ENCODE peak calls at places on chromosomes 5 and 9, in five cellular contexts. U is mesenteric fat pad, F is T-helper 9 cell, P is mesenchymal stem cell, Q is NCI-H2171 treated with DMSO at 0.1 percent for 48 hours. S is an unnamed sample.

GRCh38 chr5:137146402-137146889 is 352.7 kb downstream of the SPOCK1 start:
- DNase-seq in U (no peak), Q (peak), F (no peak), P (peak), S (peak)

GRCh38 chr9:24502548-24502947 is 43.1 kb downstream of the IZUMO3 start:
- DNase-seq in U (no peak), P (no peak), F (no peak), Q (no peak), S (no peak)

GRCh38 chr5:141634162-141634561 is 2.5 kb downstream of the HDAC3 start:
- DNase-seq in F (no peak), P (no peak), U (no peak), Q (no peak), S (no peak)

GRCh38 chr9:84750152-84750865 is 80.8 kb downstream of the NTRK2 start:
- DNase-seq in F (no peak), P (no peak), U (no peak), Q (no peak), S (no peak)

GRCh38 chr9:89993678-89994630 is 389.1 kb downstream of the GADD45G start:
- DNase-seq in P (peak), U (no peak), Q (peak), F (no peak), S (no peak)

GRCh38 chr5:98911221-98912040 is 17.4 kb downstream of the CHD1 start:
- DNase-seq in Q (peak), U (no peak), F (no peak), P (peak), S (peak)

GRCh38 chr5:15026011-15026481 is 154.5 kb upstream of the ANKH start:
- DNase-seq in P (peak), Q (no peak), F (no peak), U (no peak), S (no peak)

GRCh38 chr9:108759399-108759798 is 96.4 kb downstream of the ACTL7B start:
- DNase-seq in F (no peak), P (no peak), U (no peak), Q (no peak), S (no peak)

GRCh38 chr5:1946776-1947175 is 64.1 kb upstream of the IRX4 start:
- DNase-seq in Q (no peak), P (no peak), F (no peak), U (peak), S (no peak)

S was measured in A673.